ENCODE peak calls at places on chromosomes 12 and 14, in four cellular contexts. X is HCT116, M is K562, U is HepG2. L is an unnamed sample.

GRCh38 chr14:97866186-97866585 is 1069.0 kb downstream of the VRK1 start:
- DNase-seq in X (no peak), M (no peak), U (no peak), L (no peak)

GRCh38 chr14:100535287-100536131 is 51.7 kb downstream of the BEGAIN start:
- DNase-seq in X (no peak), M (no peak), U (no peak), L (no peak)

GRCh38 chr12:95259368-95259767 is 41.8 kb downstream of the VEZT start:
- DNase-seq in X (no peak), M (no peak), U (no peak), L (no peak)

GRCh38 chr12:71393625-71394024 is 46.0 kb upstream of the LGR5 start:
- DNase-seq in X (no peak), M (peak; percentile 9), U (no peak), L (no peak)

GRCh38 chr12:42585175-42585845 is 4.2 kb downstream of the PRICKLE1 start:
- DNase-seq in X (no peak), M (no peak), U (no peak), L (no peak)

GRCh38 chr12:14981049-14981448 is 8.2 kb downstream of the PDE6H start:
- DNase-seq in X (no peak), M (no peak), U (no peak), L (no peak)

GRCh38 chr14:24087004-24087403 is 7.1 kb upstream of the PCK2 start:
- DNase-seq in X (no peak), M (no peak), U (no peak), L (no peak)

GRCh38 chr12:52990206-52990605 is 16.1 kb upstream of the EIF4B start:
- DNase-seq in X (no peak), M (no peak), U (no peak), L (no peak)

GRCh38 chr12:3418609-3419469 is 72.2 kb upstream of the PRMT8 start:
- DNase-seq in X (no peak), M (no peak), U (no peak), L (no peak)

GRCh38 chr14:100781952-100782351 is 44.0 kb upstream of the MEG3 start:
- DNase-seq in X (no peak), M (no peak), U (no peak), L (no peak)

GRCh38 chr12:68479261-68479581 is 131.5 kb upstream of the RAP1B start:
- DNase-seq in X (no peak), M (no peak), U (no peak), L (no peak)

GRCh38 chr14:65210118-65210826 is 108.0 kb upstream of the MAX start:
- DNase-seq in X (no peak), M (peak; percentile 7), U (no peak), L (no peak)

GRCh38 chr12:109460538-109460937 is 16.6 kb downstream of the KCTD10 start:
- DNase-seq in X (no peak), M (no peak), U (no peak), L (no peak)

GRCh38 chr12:45518516-45519235 is 210.8 kb upstream of the ARID2 start:
- DNase-seq in X (no peak), M (no peak), U (no peak), L (no peak)

GRCh38 chr12:78725951-78726550 is 138.5 kb upstream of the SYT1 start:
- DNase-seq in X (no peak), M (no peak), U (no peak), L (no peak)

DNA sequence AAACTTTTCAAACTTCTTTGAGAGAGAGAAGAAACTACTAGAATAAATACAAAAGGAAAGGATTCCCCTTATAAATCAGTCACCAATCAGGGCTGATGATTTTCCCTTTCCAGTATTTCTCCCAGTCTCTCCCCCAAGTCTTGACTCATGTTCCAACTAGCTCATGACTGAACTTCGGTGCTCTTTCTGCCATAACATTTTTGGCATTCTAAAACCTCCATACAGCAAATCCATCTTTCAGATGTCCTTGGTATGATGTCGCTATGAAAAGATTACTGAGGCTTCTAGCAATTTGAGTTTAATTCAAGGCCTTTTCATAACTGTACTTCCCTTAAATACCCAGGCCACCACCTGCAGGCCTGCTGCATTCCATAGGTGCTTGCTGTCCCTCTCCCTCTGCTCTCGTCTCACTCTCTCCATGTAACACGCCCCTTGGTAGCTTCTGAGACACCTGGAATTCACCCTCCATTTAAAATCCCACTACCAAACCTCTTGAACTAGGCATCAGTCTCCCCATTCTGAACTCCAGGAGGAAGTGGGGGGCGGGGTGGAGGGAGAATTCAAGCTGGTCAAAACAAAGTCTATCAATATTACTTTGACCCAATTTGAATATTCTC is 2.4 kb downstream of the PRKD1 start:
- DNase-seq in X (no peak), M (no peak), U (no peak), L (no peak)
- H3K27me3 ChIP-seq in X (no peaks in the 10 kb centered on the region), M (peaks cover 20% of the 10 kb centered on the region), U (peaks cover 30% of the 10 kb centered on the region), L (no peaks in the 10 kb centered on the region)

GRCh38 chr12:6827437-6827894 is 741 bp upstream of the P3H3 start:
- DNase-seq in X (peak; percentile 69), M (peak; percentile 86), U (peak; percentile 67), L (no peak)
- TF ChIP-seq REST in X (no peak), M (no peak), U (no peak), L (no peak)

DNA sequence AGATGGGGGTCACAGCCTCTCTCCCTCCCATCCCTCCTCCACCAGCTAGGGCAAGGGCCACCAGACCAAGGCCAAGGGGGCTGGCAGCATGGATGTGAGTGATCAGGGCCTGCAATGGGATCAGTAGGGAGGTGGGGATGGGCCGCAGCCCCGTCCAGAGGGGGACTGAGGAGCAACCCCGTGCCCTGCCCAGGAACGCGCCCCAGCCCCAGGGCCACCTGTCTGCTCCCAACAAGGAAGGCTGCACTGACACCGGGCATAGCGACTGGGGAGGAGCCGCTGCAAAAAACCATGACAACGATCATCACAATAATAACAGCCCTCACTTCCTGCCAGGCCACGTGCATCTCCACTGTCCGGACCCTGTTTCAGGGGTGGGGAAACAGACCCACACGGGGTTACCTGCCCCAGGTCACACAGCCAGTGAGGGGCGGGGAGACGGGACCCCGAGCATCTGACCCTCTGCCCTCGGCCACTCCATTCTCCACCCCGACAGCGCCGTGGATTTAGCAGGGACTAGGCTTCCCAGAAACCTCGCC is 24.3 kb downstream of the NCOR2 start:
- DNase-seq in X (no peak), M (no peak), U (no peak), L (no peak)
- TF ChIP-seq TCF7L2 in X (no peak), M (no peak), U (no peak), L (no peak)

GRCh38 chr14:60506010-60506409 is 2.9 kb upstream of the SIX6 start:
- DNase-seq in X (no peak), M (no peak), U (no peak), L (no peak)

GRCh38 chr14:60508363-60508706 is 611 bp upstream of the SIX6 start:
- DNase-seq in X (no peak), M (no peak), U (no peak), L (no peak)

GRCh38 chr14:60506462-60506984 is 2.4 kb upstream of the SIX6 start:
- DNase-seq in X (no peak), M (no peak), U (no peak), L (no peak)

GRCh38 chr14:60508707-60509437 is at the start of gene SIX6:
- DNase-seq in X (no peak), M (no peak), U (no peak), L (no peak)

GRCh38 chr14:60506985-60507829 is 1.7 kb upstream of the SIX6 start:
- DNase-seq in X (no peak), M (no peak), U (no peak), L (no peak)
- H3K27me3 ChIP-seq in X (no peaks in the 10 kb centered on the region), M (peaks cover 54% of the 10 kb centered on the region), U (peaks cover 49% of the 10 kb centered on the region), L (peaks cover 2% of the 10 kb centered on the region)

GRCh38 chr12:104201238-104202001 is 14.2 kb upstream of the TXNRD1 start:
- DNase-seq in X (peak; percentile 60), M (peak; percentile 71), U (peak; percentile 55), L (peak; percentile 61)
- TF ChIP-seq REST in X (no peak), M (no peak), U (no peak), L (no peak)

DNA sequence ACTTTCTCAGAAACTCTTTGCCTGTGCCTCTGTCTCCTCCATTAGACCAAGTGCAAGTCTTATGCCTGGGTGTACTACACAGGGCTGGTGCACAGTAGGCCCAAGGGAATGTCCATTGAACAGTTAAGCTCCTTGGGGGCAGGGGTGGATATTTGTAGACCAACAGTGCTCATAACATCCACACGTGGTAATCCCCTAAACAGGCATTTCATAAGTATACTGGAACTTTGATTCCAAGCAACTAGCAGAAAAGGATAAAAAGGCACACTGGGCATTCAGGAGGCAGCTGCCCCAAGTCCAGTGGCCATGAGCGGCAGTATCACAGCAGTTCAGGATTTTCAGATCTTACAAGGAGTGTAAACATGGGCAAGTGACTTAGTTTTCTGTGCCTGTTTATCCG is 16.8 kb downstream of the NUAK1 start:
- DNase-seq in X (no peak), M (no peak), U (no peak), L (no peak)
- TF ChIP-seq TCF7L2 in X (no peak), M (no peak), U (no peak), L (no peak)

L was measured in Panc1.